ENCODE peak calls at places on chromosome 22, in five cellular contexts. One of them, this sample, is unnamed.

GRCh38 chr22:41446057-41446501 is 522 bp downstream of the TOB2 start:
- DNase-seq in sigmoid colon: peak
- DNase-seq in spleen: peak
- DNase-seq in HCT116: no peak
- DNase-seq in HL-60: no peak
- DNase-seq in this sample: peak

GRCh38 chr22:40224702-40225101 is 47.0 kb downstream of the TNRC6B start:
- DNase-seq in sigmoid colon: no peak
- DNase-seq in spleen: no peak
- DNase-seq in HCT116: no peak
- DNase-seq in HL-60: no peak
- DNase-seq in this sample: no peak

GRCh38 chr22:19287889-19288288 is 3.6 kb downstream of the CLTCL1 start:
- DNase-seq in sigmoid colon: no peak
- DNase-seq in spleen: no peak
- DNase-seq in HCT116: no peak
- DNase-seq in HL-60: no peak
- DNase-seq in this sample: no peak

GRCh38 chr22:31350410-31350863 is 4.3 kb upstream of the PATZ1 start:
- DNase-seq in sigmoid colon: no peak
- DNase-seq in spleen: no peak
- DNase-seq in HCT116: no peak
- DNase-seq in HL-60: no peak
- DNase-seq in this sample: peak

GRCh38 chr22:30869996-30870395 is 98.6 kb downstream of the MORC2 start:
- DNase-seq in sigmoid colon: peak
- DNase-seq in spleen: peak
- DNase-seq in HCT116: no peak
- DNase-seq in HL-60: no peak
- DNase-seq in this sample: no peak

GRCh38 chr22:25134028-25134427 is 65.6 kb upstream of the CRYBB3 start:
- DNase-seq in sigmoid colon: peak
- DNase-seq in spleen: no peak
- DNase-seq in HCT116: no peak
- DNase-seq in HL-60: no peak
- DNase-seq in this sample: peak

GRCh38 chr22:19957445-19957844 is 15.8 kb upstream of the TXNRD2 start:
- DNase-seq in sigmoid colon: peak
- DNase-seq in spleen: peak
- DNase-seq in HCT116: no peak
- DNase-seq in HL-60: no peak
- DNase-seq in this sample: no peak

GRCh38 chr22:46706060-46706459 is 32.0 kb downstream of the CERK start:
- DNase-seq in sigmoid colon: no peak
- DNase-seq in spleen: no peak
- DNase-seq in HCT116: no peak
- DNase-seq in HL-60: no peak
- DNase-seq in this sample: no peak

GRCh38 chr22:17218341-17218740 is 894 bp downstream of the ADA2 start:
- DNase-seq in sigmoid colon: no peak
- DNase-seq in spleen: no peak
- DNase-seq in HCT116: no peak
- DNase-seq in HL-60: no peak
- DNase-seq in this sample: no peak

GRCh38 chr22:24171822-24172221 is 9.5 kb upstream of the SUSD2 start:
- DNase-seq in sigmoid colon: no peak
- DNase-seq in spleen: no peak
- DNase-seq in HCT116: no peak
- DNase-seq in HL-60: no peak
- DNase-seq in this sample: no peak

GRCh38 chr22:36197601-36198146 is 3.9 kb downstream of the APOL4 start:
- DNase-seq in sigmoid colon: no peak
- DNase-seq in spleen: no peak
- DNase-seq in HCT116: no peak
- DNase-seq in HL-60: no peak
- DNase-seq in this sample: no peak

GRCh38 chr22:42856179-42856864 is 751 bp downstream of the ARFGAP3 start:
- DNase-seq in sigmoid colon: peak
- DNase-seq in spleen: peak
- DNase-seq in HCT116: no peak
- DNase-seq in HL-60: peak
- DNase-seq in this sample: peak

GRCh38 chr22:33099593-33099992 is 41.4 kb upstream of the SYN3 start:
- DNase-seq in sigmoid colon: no peak
- DNase-seq in spleen: no peak
- DNase-seq in HCT116: no peak
- DNase-seq in HL-60: no peak
- DNase-seq in this sample: no peak

GRCh38 chr22:24107668-24108067 is 73.6 kb upstream of the SUSD2 start:
- DNase-seq in sigmoid colon: peak
- DNase-seq in spleen: no peak
- DNase-seq in HCT116: no peak
- DNase-seq in HL-60: no peak
- DNase-seq in this sample: peak

GRCh38 chr22:46634011-46634699 is 14.0 kb downstream of the GRAMD4 start:
- DNase-seq in sigmoid colon: no peak
- DNase-seq in spleen: no peak
- DNase-seq in HCT116: no peak
- DNase-seq in HL-60: no peak
- DNase-seq in this sample: no peak

GRCh38 chr22:29715240-29715639 is 4.6 kb upstream of the CABP7 start:
- DNase-seq in sigmoid colon: no peak
- DNase-seq in spleen: no peak
- DNase-seq in HCT116: no peak
- DNase-seq in HL-60: no peak
- DNase-seq in this sample: no peak

GRCh38 chr22:19149047-19149883 is 827 bp downstream of the GSC2 start:
- DNase-seq in sigmoid colon: no peak
- DNase-seq in spleen: peak
- DNase-seq in HCT116: no peak
- DNase-seq in HL-60: peak
- DNase-seq in this sample: no peak

GRCh38 chr22:36239401-36240171 is at the start of gene APOL2:
- DNase-seq in sigmoid colon: peak
- DNase-seq in spleen: peak
- DNase-seq in HCT116: peak
- DNase-seq in HL-60: peak
- DNase-seq in this sample: peak

GRCh38 chr22:21865041-21865440 is 2.4 kb downstream of the MAPK1 start:
- DNase-seq in sigmoid colon: peak
- DNase-seq in spleen: no peak
- DNase-seq in HCT116: no peak
- DNase-seq in HL-60: no peak
- DNase-seq in this sample: peak

GRCh38 chr22:49957826-49958461 is 2.6 kb upstream of the PIM3 start:
- DNase-seq in sigmoid colon: peak
- DNase-seq in spleen: peak
- DNase-seq in HCT116: no peak
- DNase-seq in HL-60: no peak
- DNase-seq in this sample: peak

GRCh38 chr22:21032037-21032842 is at the start of gene SLC7A4:
- DNase-seq in sigmoid colon: no peak
- DNase-seq in spleen: peak
- DNase-seq in HCT116: no peak
- DNase-seq in HL-60: no peak
- DNase-seq in this sample: peak

GRCh38 chr22:35102663-35103062 is 36.7 kb downstream of the ISX start:
- DNase-seq in sigmoid colon: no peak
- DNase-seq in spleen: no peak
- DNase-seq in HCT116: no peak
- DNase-seq in HL-60: peak
- DNase-seq in this sample: no peak

GRCh38 chr22:27204817-27205216 is 547.4 kb downstream of the MIAT start:
- DNase-seq in sigmoid colon: no peak
- DNase-seq in spleen: no peak
- DNase-seq in HCT116: no peak
- DNase-seq in HL-60: no peak
- DNase-seq in this sample: no peak

GRCh38 chr22:33023119-33023827 is 34.9 kb downstream of the SYN3 start:
- DNase-seq in sigmoid colon: no peak
- DNase-seq in spleen: no peak
- DNase-seq in HCT116: no peak
- DNase-seq in HL-60: no peak
- DNase-seq in this sample: no peak

GRCh38 chr22:40216041-40216756 is 38.5 kb downstream of the TNRC6B start:
- DNase-seq in sigmoid colon: no peak
- DNase-seq in spleen: no peak
- DNase-seq in HCT116: no peak
- DNase-seq in HL-60: peak
- DNase-seq in this sample: peak

GRCh38 chr22:46368422-46368821 is 32.9 kb downstream of the TRMU start:
- DNase-seq in sigmoid colon: no peak
- DNase-seq in spleen: no peak
- DNase-seq in HCT116: no peak
- DNase-seq in HL-60: no peak
- DNase-seq in this sample: no peak

GRCh38 chr22:48256041-48256739 is 1493.7 kb downstream of the TBC1D22A start:
- DNase-seq in sigmoid colon: no peak
- DNase-seq in spleen: peak
- DNase-seq in HCT116: no peak
- DNase-seq in HL-60: no peak
- DNase-seq in this sample: no peak

GRCh38 chr22:48256776-48257689 is 1494.6 kb downstream of the TBC1D22A start:
- DNase-seq in sigmoid colon: no peak
- DNase-seq in spleen: peak
- DNase-seq in HCT116: no peak
- DNase-seq in HL-60: no peak
- DNase-seq in this sample: no peak

GRCh38 chr22:48253573-48253972 is 1491.1 kb downstream of the TBC1D22A start:
- DNase-seq in sigmoid colon: no peak
- DNase-seq in spleen: peak
- DNase-seq in HCT116: no peak
- DNase-seq in HL-60: no peak
- DNase-seq in this sample: no peak

GRCh38 chr22:48253136-48253535 is 1490.7 kb downstream of the TBC1D22A start:
- DNase-seq in sigmoid colon: no peak
- DNase-seq in spleen: peak
- DNase-seq in HCT116: no peak
- DNase-seq in HL-60: no peak
- DNase-seq in this sample: no peak

GRCh38 chr22:48254311-48254873 is 1491.9 kb downstream of the TBC1D22A start:
- DNase-seq in sigmoid colon: no peak
- DNase-seq in spleen: peak
- DNase-seq in HCT116: no peak
- DNase-seq in HL-60: no peak
- DNase-seq in this sample: no peak
- H3K27ac ChIP-seq in sigmoid colon: no peak
- H3K27ac ChIP-seq in spleen: no peak
- H3K27ac ChIP-seq in HCT116: no peak
- H3K27ac ChIP-seq in HL-60: no peak
- H3K27ac ChIP-seq in this sample: no peak

DNA sequence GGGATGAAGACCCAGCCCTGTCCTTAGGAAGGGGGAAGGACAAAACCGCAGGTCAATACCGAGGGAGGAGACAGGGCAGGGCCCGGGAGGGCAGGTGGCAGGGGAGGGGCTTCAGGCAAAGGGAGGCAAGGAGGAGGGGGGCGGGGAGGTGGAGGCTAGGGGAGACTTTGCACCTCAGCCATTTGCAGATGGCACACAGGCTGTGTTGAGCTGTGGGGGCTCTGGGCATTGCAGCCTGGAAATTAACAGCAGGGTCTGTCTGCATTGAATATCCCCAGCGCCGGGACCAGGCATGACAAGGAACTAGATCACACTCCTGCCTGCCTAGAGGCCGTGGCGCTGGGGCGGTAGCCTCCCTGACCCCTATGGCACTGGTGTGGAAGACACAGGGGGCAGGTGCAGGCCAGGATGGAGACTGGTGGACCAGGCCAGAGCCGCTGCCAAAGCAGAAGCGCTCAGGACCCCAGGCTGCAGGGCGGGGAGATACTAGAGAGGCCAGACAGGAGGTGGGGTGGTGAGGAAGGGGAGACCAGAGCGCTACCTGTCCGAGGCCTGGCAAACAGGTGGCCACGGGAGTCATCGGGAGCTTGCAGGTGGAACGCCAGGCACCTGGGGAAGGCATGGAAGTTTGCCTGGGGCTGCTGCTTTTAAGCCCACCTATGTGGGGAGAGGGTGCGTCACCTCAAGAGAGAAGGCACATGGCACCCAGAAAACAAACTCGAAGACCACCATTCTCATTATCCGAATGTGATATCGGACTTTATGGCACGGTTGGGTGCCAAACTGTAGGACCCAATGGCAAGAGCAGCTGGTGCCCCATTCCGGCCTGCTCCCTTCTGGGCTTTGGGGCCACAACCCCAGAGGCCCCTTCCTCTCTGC is 11.5 kb downstream of the CBX6 start:
- DNase-seq in sigmoid colon: peak
- DNase-seq in spleen: no peak
- DNase-seq in HCT116: no peak
- DNase-seq in HL-60: no peak
- DNase-seq in this sample: no peak
- TF ChIP-seq POLR2AphosphoS5 in sigmoid colon: no peak
- TF ChIP-seq POLR2AphosphoS5 in spleen: no peak
- TF ChIP-seq POLR2AphosphoS5 in HCT116: peak
- TF ChIP-seq POLR2AphosphoS5 in HL-60: no peak
- TF ChIP-seq POLR2AphosphoS5 in this sample: no peak

GRCh38 chr22:44933829-44934735 is 75.7 kb downstream of the PHF21B start:
- DNase-seq in sigmoid colon: no peak
- DNase-seq in spleen: no peak
- DNase-seq in HCT116: no peak
- DNase-seq in HL-60: no peak
- DNase-seq in this sample: no peak
- H3K4me3 ChIP-seq in sigmoid colon: no peak
- H3K4me3 ChIP-seq in spleen: no peak
- H3K4me3 ChIP-seq in HCT116: no peak
- H3K4me3 ChIP-seq in HL-60: no peak
- H3K4me3 ChIP-seq in this sample: no peak

GRCh38 chr22:22958621-22959020 is 71.0 kb downstream of the IGLL5 start:
- DNase-seq in sigmoid colon: no peak
- DNase-seq in spleen: no peak
- DNase-seq in HCT116: no peak
- DNase-seq in HL-60: no peak
- DNase-seq in this sample: no peak
- H3K27ac ChIP-seq in sigmoid colon: no peak
- H3K27ac ChIP-seq in spleen: no peak
- H3K27ac ChIP-seq in HCT116: no peak
- H3K27ac ChIP-seq in HL-60: no peak
- H3K27ac ChIP-seq in this sample: no peak

DNA sequence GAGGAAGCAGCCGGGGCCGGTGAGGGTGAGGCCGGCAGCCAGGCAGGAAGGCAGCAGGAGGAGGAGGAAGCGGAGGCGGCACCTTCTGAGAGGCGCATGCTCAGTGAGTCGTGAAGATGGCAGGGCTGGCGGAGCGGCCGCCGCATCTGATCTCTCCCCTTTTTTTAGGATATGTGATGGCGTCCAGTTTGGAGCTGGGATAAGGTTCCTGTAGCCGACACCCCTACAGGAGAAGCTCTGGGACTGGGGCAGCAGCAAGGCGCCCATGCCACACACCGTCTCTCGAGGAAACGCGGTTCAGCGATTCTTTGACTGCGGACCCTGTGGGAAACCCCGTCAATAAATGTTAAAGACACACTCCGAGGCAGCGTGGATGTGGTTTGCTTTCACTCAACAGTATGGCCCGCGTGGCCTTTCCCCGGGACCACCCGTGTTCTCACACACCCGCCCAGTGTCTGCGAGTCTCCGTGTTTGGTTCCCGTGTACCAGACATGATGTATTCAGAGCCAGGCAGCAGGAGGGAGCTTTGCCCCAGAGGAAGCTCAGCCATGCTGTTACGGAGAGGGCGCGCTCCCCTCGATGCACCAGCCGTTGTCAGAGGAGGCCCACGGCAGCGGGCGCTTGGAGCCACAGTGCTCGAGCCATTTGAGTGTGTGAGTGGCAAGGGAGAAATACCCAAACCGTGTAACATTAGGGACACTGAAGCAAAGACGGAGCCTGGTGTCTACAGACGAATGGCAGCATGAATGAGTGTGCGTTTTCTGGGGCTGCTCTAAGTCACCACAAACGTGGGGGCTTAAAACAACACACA is 27.7 kb upstream of the PARVB start:
- DNase-seq in sigmoid colon: peak
- DNase-seq in spleen: peak
- DNase-seq in HCT116: no peak
- DNase-seq in HL-60: peak
- DNase-seq in this sample: peak
- TF ChIP-seq POLR2AphosphoS5 in sigmoid colon: no peak
- TF ChIP-seq POLR2AphosphoS5 in spleen: peak
- TF ChIP-seq POLR2AphosphoS5 in HCT116: no peak
- TF ChIP-seq POLR2AphosphoS5 in HL-60: no peak
- TF ChIP-seq POLR2AphosphoS5 in this sample: no peak